ENCODE peak calls at places on chromosomes 13 and 19, in six cellular contexts. Z, L, O, R, U and M are unnamed samples.

GRCh38 chr19:3556978-3557460 is 367 bp downstream of the MFSD12 start:
- DNase-seq in O (no peak), Z (peak), U (peak), L (peak), R (peak), M (no peak)

GRCh38 chr13:99496322-99497142 is 4.7 kb upstream of the TM9SF2 start:
- DNase-seq in R (peak), U (peak), L (no peak), O (peak), Z (peak), M (no peak)

GRCh38 chr19:1445932-1446712 is 3.8 kb upstream of the APC2 start:
- DNase-seq in O (no peak), R (no peak), U (no peak), Z (no peak), L (peak), M (peak)

GRCh38 chr13:65653548-65654078 is 1576.5 kb downstream of the PCDH9 start:
- DNase-seq in L (no peak), U (no peak), R (no peak), Z (no peak), O (no peak), M (no peak)

GRCh38 chr13:30824651-30825050 is 81.4 kb upstream of the MEDAG start:
- DNase-seq in Z (no peak), U (no peak), R (no peak), L (no peak), O (no peak), M (no peak)

GRCh38 chr13:29817604-29818378 is 32.6 kb downstream of the UBL3 start:
- DNase-seq in L (no peak), O (no peak), R (no peak), U (no peak), Z (no peak), M (peak)

GRCh38 chr19:18167975-18168645 is 5.5 kb upstream of the IFI30 start:
- DNase-seq in R (peak), O (no peak), U (peak), Z (no peak), L (peak), M (peak)

GRCh38 chr13:46728777-46729176 is 68.2 kb downstream of the ESD start:
- DNase-seq in U (no peak), R (no peak), O (no peak), L (no peak), Z (no peak), M (peak)

GRCh38 chr19:14061751-14062557 is at the start of gene PALM3:
- DNase-seq in R (no peak), U (no peak), L (no peak), O (no peak), Z (no peak), M (no peak)

GRCh38 chr19:51948979-51949378 is 21.7 kb downstream of the ZNF613 start:
- DNase-seq in R (no peak), U (no peak), L (no peak), Z (no peak), O (no peak), M (no peak)

GRCh38 chr19:49468746-49469447 is 5.1 kb upstream of the FLT3LG start:
- DNase-seq in O (no peak), Z (peak), L (no peak), U (peak), R (peak), M (peak)

GRCh38 chr19:10339380-10339960 is at the start of gene ICAM3:
- DNase-seq in Z (peak), R (peak), O (no peak), U (peak), L (no peak), M (peak)